ENCODE peak calls at places on chromosomes 11 and 22, in seven cellular contexts. One of them, this sample, is unnamed.

GRCh38 chr22:42170946-42171345 is 40.3 kb upstream of the CYP2D6 start:
- DNase-seq in Caco-2: no peak
- DNase-seq in MCF 10A: no peak
- DNase-seq in omental fat pad: no peak
- DNase-seq in A549: no peak
- DNase-seq in uterus: no peak
- DNase-seq in smooth muscle cell of the brain vasculature: no peak
- DNase-seq in this sample: no peak

GRCh38 chr11:78200553-78200952 is 11.8 kb downstream of the USP35 start:
- DNase-seq in Caco-2: peak
- DNase-seq in MCF 10A: no peak
- DNase-seq in omental fat pad: no peak
- DNase-seq in A549: no peak
- DNase-seq in uterus: no peak
- DNase-seq in smooth muscle cell of the brain vasculature: no peak
- DNase-seq in this sample: no peak

GRCh38 chr11:69533296-69534165 is 52.1 kb downstream of the LINC01488 start:
- DNase-seq in Caco-2: peak
- DNase-seq in MCF 10A: no peak
- DNase-seq in omental fat pad: no peak
- DNase-seq in A549: no peak
- DNase-seq in uterus: no peak
- DNase-seq in smooth muscle cell of the brain vasculature: no peak
- DNase-seq in this sample: peak

GRCh38 chr11:123195182-123196059 is at the start of gene CLMP:
- DNase-seq in Caco-2: peak
- DNase-seq in MCF 10A: peak
- DNase-seq in omental fat pad: no peak
- DNase-seq in A549: peak
- DNase-seq in uterus: peak
- DNase-seq in smooth muscle cell of the brain vasculature: no peak
- DNase-seq in this sample: peak

GRCh38 chr11:64644348-64645242 is 53.6 kb downstream of the SLC22A12 start:
- DNase-seq in Caco-2: no peak
- DNase-seq in MCF 10A: no peak
- DNase-seq in omental fat pad: no peak
- DNase-seq in A549: peak
- DNase-seq in uterus: no peak
- DNase-seq in smooth muscle cell of the brain vasculature: no peak
- DNase-seq in this sample: no peak

GRCh38 chr11:75768112-75768908 is at the start of gene DGAT2:
- DNase-seq in Caco-2: peak
- DNase-seq in MCF 10A: peak
- DNase-seq in omental fat pad: no peak
- DNase-seq in A549: peak
- DNase-seq in uterus: peak
- DNase-seq in smooth muscle cell of the brain vasculature: no peak
- DNase-seq in this sample: peak

GRCh38 chr11:107750313-107750712 is 38.5 kb upstream of the SLN start:
- DNase-seq in Caco-2: no peak
- DNase-seq in MCF 10A: no peak
- DNase-seq in omental fat pad: no peak
- DNase-seq in A549: no peak
- DNase-seq in uterus: no peak
- DNase-seq in smooth muscle cell of the brain vasculature: no peak
- DNase-seq in this sample: no peak

GRCh38 chr11:2827792-2828191 is 57.8 kb downstream of the CDKN1C start:
- DNase-seq in Caco-2: no peak
- DNase-seq in MCF 10A: no peak
- DNase-seq in omental fat pad: no peak
- DNase-seq in A549: no peak
- DNase-seq in uterus: no peak
- DNase-seq in smooth muscle cell of the brain vasculature: no peak
- DNase-seq in this sample: peak

GRCh38 chr22:44191036-44191454 is 10.3 kb downstream of the PARVG start:
- DNase-seq in Caco-2: peak
- DNase-seq in MCF 10A: peak
- DNase-seq in omental fat pad: no peak
- DNase-seq in A549: no peak
- DNase-seq in uterus: no peak
- DNase-seq in smooth muscle cell of the brain vasculature: no peak
- DNase-seq in this sample: peak

GRCh38 chr11:77074205-77074604 is 7.4 kb downstream of the CAPN5 start:
- DNase-seq in Caco-2: peak
- DNase-seq in MCF 10A: no peak
- DNase-seq in omental fat pad: peak
- DNase-seq in A549: no peak
- DNase-seq in uterus: peak
- DNase-seq in smooth muscle cell of the brain vasculature: no peak
- DNase-seq in this sample: no peak

GRCh38 chr11:86089659-86090058 is 20.8 kb upstream of the PICALM start:
- DNase-seq in Caco-2: no peak
- DNase-seq in MCF 10A: no peak
- DNase-seq in omental fat pad: no peak
- DNase-seq in A549: no peak
- DNase-seq in uterus: no peak
- DNase-seq in smooth muscle cell of the brain vasculature: peak
- DNase-seq in this sample: no peak

GRCh38 chr22:47854680-47855079 is 1092.2 kb downstream of the TBC1D22A start:
- DNase-seq in Caco-2: no peak
- DNase-seq in MCF 10A: no peak
- DNase-seq in omental fat pad: no peak
- DNase-seq in A549: no peak
- DNase-seq in uterus: no peak
- DNase-seq in smooth muscle cell of the brain vasculature: no peak
- DNase-seq in this sample: no peak

GRCh38 chr11:15826826-15827225 is 529.5 kb downstream of the SOX6 start:
- DNase-seq in Caco-2: peak
- DNase-seq in MCF 10A: peak
- DNase-seq in omental fat pad: no peak
- DNase-seq in A549: peak
- DNase-seq in uterus: no peak
- DNase-seq in smooth muscle cell of the brain vasculature: no peak
- DNase-seq in this sample: no peak

GRCh38 chr11:1676254-1676740 is 20.7 kb upstream of the KRTAP5-6 start:
- DNase-seq in Caco-2: no peak
- DNase-seq in MCF 10A: no peak
- DNase-seq in omental fat pad: no peak
- DNase-seq in A549: no peak
- DNase-seq in uterus: no peak
- DNase-seq in smooth muscle cell of the brain vasculature: no peak
- DNase-seq in this sample: no peak

GRCh38 chr22:41320416-41321240 is 19.3 kb downstream of the ZC3H7B start:
- DNase-seq in Caco-2: no peak
- DNase-seq in MCF 10A: no peak
- DNase-seq in omental fat pad: no peak
- DNase-seq in A549: no peak
- DNase-seq in uterus: no peak
- DNase-seq in smooth muscle cell of the brain vasculature: no peak
- DNase-seq in this sample: no peak

GRCh38 chr11:17752144-17752543 is 17.6 kb downstream of the KCNC1 start:
- DNase-seq in Caco-2: no peak
- DNase-seq in MCF 10A: no peak
- DNase-seq in omental fat pad: no peak
- DNase-seq in A549: no peak
- DNase-seq in uterus: no peak
- DNase-seq in smooth muscle cell of the brain vasculature: no peak
- DNase-seq in this sample: peak

GRCh38 chr11:15716550-15716949 is 601.8 kb downstream of the INSC start:
- DNase-seq in Caco-2: no peak
- DNase-seq in MCF 10A: peak
- DNase-seq in omental fat pad: no peak
- DNase-seq in A549: no peak
- DNase-seq in uterus: no peak
- DNase-seq in smooth muscle cell of the brain vasculature: no peak
- DNase-seq in this sample: no peak

GRCh38 chr11:62540804-62541671 is 5.6 kb downstream of the AHNAK start:
- DNase-seq in Caco-2: no peak
- DNase-seq in MCF 10A: no peak
- DNase-seq in omental fat pad: no peak
- DNase-seq in A549: no peak
- DNase-seq in uterus: peak
- DNase-seq in smooth muscle cell of the brain vasculature: no peak
- DNase-seq in this sample: no peak